ENCODE peak calls at places on chromosomes 7 and 10, in seven cellular contexts. One of them, this sample, is unnamed.

GRCh38 chr7:94576316-94576715 is 66.7 kb downstream of the CASD1 start:
- DNase-seq in ureter: no peak
- DNase-seq in activated CD4-positive, alpha-beta T cell treated with anti-CD3 and anti-CD28 coated beads for 24 hours: no peak
- DNase-seq in LNCaP clone FGC: no peak
- DNase-seq in NCI-H1105 treated with DMSO at 0.1 percent for 48 hours: no peak
- DNase-seq in activated naive CD8-positive, alpha-beta T cell treated with anti-CD3 and anti-CD28 coated beads, Interleukin-2, amount 50 U/mL, for 24 hours: no peak
- DNase-seq in CD8-positive, alpha-beta T cell: no peak
- DNase-seq in this sample: no peak

GRCh38 chr7:78124221-78124620 is 325.6 kb downstream of the PHTF2 start:
- DNase-seq in ureter: no peak
- DNase-seq in activated CD4-positive, alpha-beta T cell treated with anti-CD3 and anti-CD28 coated beads for 24 hours: no peak
- DNase-seq in LNCaP clone FGC: no peak
- DNase-seq in NCI-H1105 treated with DMSO at 0.1 percent for 48 hours: no peak
- DNase-seq in activated naive CD8-positive, alpha-beta T cell treated with anti-CD3 and anti-CD28 coated beads, Interleukin-2, amount 50 U/mL, for 24 hours: no peak
- DNase-seq in CD8-positive, alpha-beta T cell: no peak
- DNase-seq in this sample: no peak

GRCh38 chr7:4556868-4557620 is 125.1 kb upstream of the FOXK1 start:
- DNase-seq in ureter: no peak
- DNase-seq in activated CD4-positive, alpha-beta T cell treated with anti-CD3 and anti-CD28 coated beads for 24 hours: no peak
- DNase-seq in LNCaP clone FGC: no peak
- DNase-seq in NCI-H1105 treated with DMSO at 0.1 percent for 48 hours: no peak
- DNase-seq in activated naive CD8-positive, alpha-beta T cell treated with anti-CD3 and anti-CD28 coated beads, Interleukin-2, amount 50 U/mL, for 24 hours: no peak
- DNase-seq in CD8-positive, alpha-beta T cell: no peak
- DNase-seq in this sample: no peak

GRCh38 chr10:75978213-75978612 is 546.8 kb downstream of the LRMDA start:
- DNase-seq in ureter: no peak
- DNase-seq in activated CD4-positive, alpha-beta T cell treated with anti-CD3 and anti-CD28 coated beads for 24 hours: no peak
- DNase-seq in LNCaP clone FGC: no peak
- DNase-seq in NCI-H1105 treated with DMSO at 0.1 percent for 48 hours: no peak
- DNase-seq in activated naive CD8-positive, alpha-beta T cell treated with anti-CD3 and anti-CD28 coated beads, Interleukin-2, amount 50 U/mL, for 24 hours: no peak
- DNase-seq in CD8-positive, alpha-beta T cell: no peak
- DNase-seq in this sample: no peak

GRCh38 chr10:114520453-114520852 is 116.2 kb upstream of the AFAP1L2 start:
- DNase-seq in ureter: no peak
- DNase-seq in activated CD4-positive, alpha-beta T cell treated with anti-CD3 and anti-CD28 coated beads for 24 hours: no peak
- DNase-seq in LNCaP clone FGC: no peak
- DNase-seq in NCI-H1105 treated with DMSO at 0.1 percent for 48 hours: no peak
- DNase-seq in activated naive CD8-positive, alpha-beta T cell treated with anti-CD3 and anti-CD28 coated beads, Interleukin-2, amount 50 U/mL, for 24 hours: no peak
- DNase-seq in CD8-positive, alpha-beta T cell: no peak
- DNase-seq in this sample: peak; percentile 94

GRCh38 chr7:69787736-69788431 is 189.6 kb downstream of the AUTS2 start:
- DNase-seq in ureter: no peak
- DNase-seq in activated CD4-positive, alpha-beta T cell treated with anti-CD3 and anti-CD28 coated beads for 24 hours: no peak
- DNase-seq in LNCaP clone FGC: no peak
- DNase-seq in NCI-H1105 treated with DMSO at 0.1 percent for 48 hours: peak; percentile 93
- DNase-seq in activated naive CD8-positive, alpha-beta T cell treated with anti-CD3 and anti-CD28 coated beads, Interleukin-2, amount 50 U/mL, for 24 hours: no peak
- DNase-seq in CD8-positive, alpha-beta T cell: no peak
- DNase-seq in this sample: no peak

GRCh38 chr7:106681815-106682495 is 21.0 kb upstream of the CCDC71L start:
- DNase-seq in ureter: no peak
- DNase-seq in activated CD4-positive, alpha-beta T cell treated with anti-CD3 and anti-CD28 coated beads for 24 hours: no peak
- DNase-seq in LNCaP clone FGC: no peak
- DNase-seq in NCI-H1105 treated with DMSO at 0.1 percent for 48 hours: no peak
- DNase-seq in activated naive CD8-positive, alpha-beta T cell treated with anti-CD3 and anti-CD28 coated beads, Interleukin-2, amount 50 U/mL, for 24 hours: no peak
- DNase-seq in CD8-positive, alpha-beta T cell: no peak
- DNase-seq in this sample: peak; percentile 52

GRCh38 chr7:139674752-139675126 is 103.1 kb downstream of the HIPK2 start:
- DNase-seq in ureter: no peak
- DNase-seq in activated CD4-positive, alpha-beta T cell treated with anti-CD3 and anti-CD28 coated beads for 24 hours: no peak
- DNase-seq in LNCaP clone FGC: no peak
- DNase-seq in NCI-H1105 treated with DMSO at 0.1 percent for 48 hours: no peak
- DNase-seq in activated naive CD8-positive, alpha-beta T cell treated with anti-CD3 and anti-CD28 coated beads, Interleukin-2, amount 50 U/mL, for 24 hours: no peak
- DNase-seq in CD8-positive, alpha-beta T cell: no peak
- DNase-seq in this sample: no peak

GRCh38 chr10:62264126-62264525 is 4.5 kb downstream of the RTKN2 start:
- DNase-seq in ureter: no peak
- DNase-seq in activated CD4-positive, alpha-beta T cell treated with anti-CD3 and anti-CD28 coated beads for 24 hours: no peak
- DNase-seq in LNCaP clone FGC: no peak
- DNase-seq in NCI-H1105 treated with DMSO at 0.1 percent for 48 hours: no peak
- DNase-seq in activated naive CD8-positive, alpha-beta T cell treated with anti-CD3 and anti-CD28 coated beads, Interleukin-2, amount 50 U/mL, for 24 hours: no peak
- DNase-seq in CD8-positive, alpha-beta T cell: no peak
- DNase-seq in this sample: no peak

GRCh38 chr10:11874568-11875182 is 51.5 kb downstream of the PROSER2 start:
- DNase-seq in ureter: peak; percentile 76
- DNase-seq in activated CD4-positive, alpha-beta T cell treated with anti-CD3 and anti-CD28 coated beads for 24 hours: no peak
- DNase-seq in LNCaP clone FGC: peak; percentile 77
- DNase-seq in NCI-H1105 treated with DMSO at 0.1 percent for 48 hours: no peak
- DNase-seq in activated naive CD8-positive, alpha-beta T cell treated with anti-CD3 and anti-CD28 coated beads, Interleukin-2, amount 50 U/mL, for 24 hours: peak; percentile 66
- DNase-seq in CD8-positive, alpha-beta T cell: no peak
- DNase-seq in this sample: peak; percentile 77

GRCh38 chr10:93854985-93855384 is 38.8 kb upstream of the SLC35G1 start:
- DNase-seq in ureter: no peak
- DNase-seq in activated CD4-positive, alpha-beta T cell treated with anti-CD3 and anti-CD28 coated beads for 24 hours: no peak
- DNase-seq in LNCaP clone FGC: no peak
- DNase-seq in NCI-H1105 treated with DMSO at 0.1 percent for 48 hours: no peak
- DNase-seq in activated naive CD8-positive, alpha-beta T cell treated with anti-CD3 and anti-CD28 coated beads, Interleukin-2, amount 50 U/mL, for 24 hours: no peak
- DNase-seq in CD8-positive, alpha-beta T cell: no peak
- DNase-seq in this sample: no peak

GRCh38 chr7:157568785-157569584 is 232.2 kb downstream of the DNAJB6 start:
- DNase-seq in ureter: peak; percentile 58
- DNase-seq in activated CD4-positive, alpha-beta T cell treated with anti-CD3 and anti-CD28 coated beads for 24 hours: peak; percentile 12
- DNase-seq in LNCaP clone FGC: no peak
- DNase-seq in NCI-H1105 treated with DMSO at 0.1 percent for 48 hours: peak; percentile 87
- DNase-seq in activated naive CD8-positive, alpha-beta T cell treated with anti-CD3 and anti-CD28 coated beads, Interleukin-2, amount 50 U/mL, for 24 hours: peak; percentile 57
- DNase-seq in CD8-positive, alpha-beta T cell: peak; percentile 70
- DNase-seq in this sample: no peak

GRCh38 chr10:3165196-3165595 is 7.4 kb downstream of the PITRM1 start:
- DNase-seq in ureter: no peak
- DNase-seq in activated CD4-positive, alpha-beta T cell treated with anti-CD3 and anti-CD28 coated beads for 24 hours: no peak
- DNase-seq in LNCaP clone FGC: no peak
- DNase-seq in NCI-H1105 treated with DMSO at 0.1 percent for 48 hours: no peak
- DNase-seq in activated naive CD8-positive, alpha-beta T cell treated with anti-CD3 and anti-CD28 coated beads, Interleukin-2, amount 50 U/mL, for 24 hours: no peak
- DNase-seq in CD8-positive, alpha-beta T cell: no peak
- DNase-seq in this sample: no peak

GRCh38 chr7:96388620-96389383 is 66.9 kb upstream of the SLC25A13 start:
- DNase-seq in ureter: no peak
- DNase-seq in activated CD4-positive, alpha-beta T cell treated with anti-CD3 and anti-CD28 coated beads for 24 hours: no peak
- DNase-seq in LNCaP clone FGC: no peak
- DNase-seq in NCI-H1105 treated with DMSO at 0.1 percent for 48 hours: no peak
- DNase-seq in activated naive CD8-positive, alpha-beta T cell treated with anti-CD3 and anti-CD28 coated beads, Interleukin-2, amount 50 U/mL, for 24 hours: no peak
- DNase-seq in CD8-positive, alpha-beta T cell: no peak
- DNase-seq in this sample: peak; percentile 30

GRCh38 chr10:123994417-123995081 is 98.8 kb downstream of the CHST15 start:
- DNase-seq in ureter: peak; percentile 90
- DNase-seq in activated CD4-positive, alpha-beta T cell treated with anti-CD3 and anti-CD28 coated beads for 24 hours: peak; percentile 74
- DNase-seq in LNCaP clone FGC: peak; percentile 15
- DNase-seq in NCI-H1105 treated with DMSO at 0.1 percent for 48 hours: peak; percentile 35
- DNase-seq in activated naive CD8-positive, alpha-beta T cell treated with anti-CD3 and anti-CD28 coated beads, Interleukin-2, amount 50 U/mL, for 24 hours: peak; percentile 84
- DNase-seq in CD8-positive, alpha-beta T cell: peak; percentile 91
- DNase-seq in this sample: peak; percentile 96

GRCh38 chr10:110042181-110042580 is 34.4 kb downstream of the ADD3 start:
- DNase-seq in ureter: no peak
- DNase-seq in activated CD4-positive, alpha-beta T cell treated with anti-CD3 and anti-CD28 coated beads for 24 hours: no peak
- DNase-seq in LNCaP clone FGC: no peak
- DNase-seq in NCI-H1105 treated with DMSO at 0.1 percent for 48 hours: no peak
- DNase-seq in activated naive CD8-positive, alpha-beta T cell treated with anti-CD3 and anti-CD28 coated beads, Interleukin-2, amount 50 U/mL, for 24 hours: no peak
- DNase-seq in CD8-positive, alpha-beta T cell: no peak
- DNase-seq in this sample: no peak

GRCh38 chr10:47179291-47179647 is 120.7 kb upstream of the GDF10 start:
- DNase-seq in ureter: no peak
- DNase-seq in activated CD4-positive, alpha-beta T cell treated with anti-CD3 and anti-CD28 coated beads for 24 hours: no peak
- DNase-seq in LNCaP clone FGC: no peak
- DNase-seq in NCI-H1105 treated with DMSO at 0.1 percent for 48 hours: no peak
- DNase-seq in activated naive CD8-positive, alpha-beta T cell treated with anti-CD3 and anti-CD28 coated beads, Interleukin-2, amount 50 U/mL, for 24 hours: no peak
- DNase-seq in CD8-positive, alpha-beta T cell: no peak
- DNase-seq in this sample: no peak

GRCh38 chr7:27129729-27130539 is 623 bp downstream of the HOXA4 start:
- DNase-seq in ureter: peak; percentile 55
- DNase-seq in activated CD4-positive, alpha-beta T cell treated with anti-CD3 and anti-CD28 coated beads for 24 hours: no peak
- DNase-seq in LNCaP clone FGC: no peak
- DNase-seq in NCI-H1105 treated with DMSO at 0.1 percent for 48 hours: no peak
- DNase-seq in activated naive CD8-positive, alpha-beta T cell treated with anti-CD3 and anti-CD28 coated beads, Interleukin-2, amount 50 U/mL, for 24 hours: no peak
- DNase-seq in CD8-positive, alpha-beta T cell: peak; percentile 57
- DNase-seq in this sample: no peak

GRCh38 chr10:78577673-78578072 is 491.1 kb upstream of the ZMIZ1 start:
- DNase-seq in ureter: no peak
- DNase-seq in activated CD4-positive, alpha-beta T cell treated with anti-CD3 and anti-CD28 coated beads for 24 hours: no peak
- DNase-seq in LNCaP clone FGC: no peak
- DNase-seq in NCI-H1105 treated with DMSO at 0.1 percent for 48 hours: no peak
- DNase-seq in activated naive CD8-positive, alpha-beta T cell treated with anti-CD3 and anti-CD28 coated beads, Interleukin-2, amount 50 U/mL, for 24 hours: no peak
- DNase-seq in CD8-positive, alpha-beta T cell: no peak
- DNase-seq in this sample: no peak

GRCh38 chr7:31464601-31465000 is 49.3 kb upstream of the ITPRID1 start:
- DNase-seq in ureter: no peak
- DNase-seq in activated CD4-positive, alpha-beta T cell treated with anti-CD3 and anti-CD28 coated beads for 24 hours: no peak
- DNase-seq in LNCaP clone FGC: no peak
- DNase-seq in NCI-H1105 treated with DMSO at 0.1 percent for 48 hours: no peak
- DNase-seq in activated naive CD8-positive, alpha-beta T cell treated with anti-CD3 and anti-CD28 coated beads, Interleukin-2, amount 50 U/mL, for 24 hours: no peak
- DNase-seq in CD8-positive, alpha-beta T cell: no peak
- DNase-seq in this sample: peak; percentile 63

GRCh38 chr10:112721080-112721698 is 228.9 kb upstream of the TCF7L2 start:
- DNase-seq in ureter: no peak
- DNase-seq in activated CD4-positive, alpha-beta T cell treated with anti-CD3 and anti-CD28 coated beads for 24 hours: no peak
- DNase-seq in LNCaP clone FGC: no peak
- DNase-seq in NCI-H1105 treated with DMSO at 0.1 percent for 48 hours: no peak
- DNase-seq in activated naive CD8-positive, alpha-beta T cell treated with anti-CD3 and anti-CD28 coated beads, Interleukin-2, amount 50 U/mL, for 24 hours: no peak
- DNase-seq in CD8-positive, alpha-beta T cell: no peak
- DNase-seq in this sample: peak; percentile 53

GRCh38 chr10:54559498-54559897 is 241.5 kb downstream of the PCDH15 start:
- DNase-seq in ureter: no peak
- DNase-seq in activated CD4-positive, alpha-beta T cell treated with anti-CD3 and anti-CD28 coated beads for 24 hours: no peak
- DNase-seq in LNCaP clone FGC: no peak
- DNase-seq in NCI-H1105 treated with DMSO at 0.1 percent for 48 hours: no peak
- DNase-seq in activated naive CD8-positive, alpha-beta T cell treated with anti-CD3 and anti-CD28 coated beads, Interleukin-2, amount 50 U/mL, for 24 hours: no peak
- DNase-seq in CD8-positive, alpha-beta T cell: no peak
- DNase-seq in this sample: no peak

GRCh38 chr10:7551891-7552731 is 114.7 kb downstream of the ITIH5 start:
- DNase-seq in ureter: no peak
- DNase-seq in activated CD4-positive, alpha-beta T cell treated with anti-CD3 and anti-CD28 coated beads for 24 hours: no peak
- DNase-seq in LNCaP clone FGC: no peak
- DNase-seq in NCI-H1105 treated with DMSO at 0.1 percent for 48 hours: no peak
- DNase-seq in activated naive CD8-positive, alpha-beta T cell treated with anti-CD3 and anti-CD28 coated beads, Interleukin-2, amount 50 U/mL, for 24 hours: no peak
- DNase-seq in CD8-positive, alpha-beta T cell: no peak
- DNase-seq in this sample: no peak

GRCh38 chr7:142689439-142690168 is 59.7 kb upstream of the PRSS1 start:
- DNase-seq in ureter: no peak
- DNase-seq in activated CD4-positive, alpha-beta T cell treated with anti-CD3 and anti-CD28 coated beads for 24 hours: no peak
- DNase-seq in LNCaP clone FGC: no peak
- DNase-seq in NCI-H1105 treated with DMSO at 0.1 percent for 48 hours: peak; percentile 88
- DNase-seq in activated naive CD8-positive, alpha-beta T cell treated with anti-CD3 and anti-CD28 coated beads, Interleukin-2, amount 50 U/mL, for 24 hours: no peak
- DNase-seq in CD8-positive, alpha-beta T cell: no peak
- DNase-seq in this sample: no peak

GRCh38 chr10:6279540-6280267 is 77.0 kb downstream of the PFKFB3 start:
- DNase-seq in ureter: no peak
- DNase-seq in activated CD4-positive, alpha-beta T cell treated with anti-CD3 and anti-CD28 coated beads for 24 hours: no peak
- DNase-seq in LNCaP clone FGC: no peak
- DNase-seq in NCI-H1105 treated with DMSO at 0.1 percent for 48 hours: no peak
- DNase-seq in activated naive CD8-positive, alpha-beta T cell treated with anti-CD3 and anti-CD28 coated beads, Interleukin-2, amount 50 U/mL, for 24 hours: no peak
- DNase-seq in CD8-positive, alpha-beta T cell: peak; percentile 27
- DNase-seq in this sample: no peak

GRCh38 chr7:46478046-46478445 is 557.0 kb upstream of the IGFBP3 start:
- DNase-seq in ureter: no peak
- DNase-seq in activated CD4-positive, alpha-beta T cell treated with anti-CD3 and anti-CD28 coated beads for 24 hours: no peak
- DNase-seq in LNCaP clone FGC: no peak
- DNase-seq in NCI-H1105 treated with DMSO at 0.1 percent for 48 hours: no peak
- DNase-seq in activated naive CD8-positive, alpha-beta T cell treated with anti-CD3 and anti-CD28 coated beads, Interleukin-2, amount 50 U/mL, for 24 hours: no peak
- DNase-seq in CD8-positive, alpha-beta T cell: no peak
- DNase-seq in this sample: no peak

GRCh38 chr7:114073711-114074110 is 154.9 kb upstream of the PPP1R3A start:
- DNase-seq in ureter: no peak
- DNase-seq in activated CD4-positive, alpha-beta T cell treated with anti-CD3 and anti-CD28 coated beads for 24 hours: no peak
- DNase-seq in LNCaP clone FGC: no peak
- DNase-seq in NCI-H1105 treated with DMSO at 0.1 percent for 48 hours: no peak
- DNase-seq in activated naive CD8-positive, alpha-beta T cell treated with anti-CD3 and anti-CD28 coated beads, Interleukin-2, amount 50 U/mL, for 24 hours: no peak
- DNase-seq in CD8-positive, alpha-beta T cell: no peak
- DNase-seq in this sample: no peak

GRCh38 chr10:111972109-111972508 is 211.5 kb downstream of the GPAM start:
- DNase-seq in ureter: no peak
- DNase-seq in activated CD4-positive, alpha-beta T cell treated with anti-CD3 and anti-CD28 coated beads for 24 hours: no peak
- DNase-seq in LNCaP clone FGC: peak; percentile 65
- DNase-seq in NCI-H1105 treated with DMSO at 0.1 percent for 48 hours: no peak
- DNase-seq in activated naive CD8-positive, alpha-beta T cell treated with anti-CD3 and anti-CD28 coated beads, Interleukin-2, amount 50 U/mL, for 24 hours: no peak
- DNase-seq in CD8-positive, alpha-beta T cell: no peak
- DNase-seq in this sample: no peak

GRCh38 chr7:2003451-2003930 is 229.3 kb downstream of the MAD1L1 start:
- DNase-seq in ureter: no peak
- DNase-seq in activated CD4-positive, alpha-beta T cell treated with anti-CD3 and anti-CD28 coated beads for 24 hours: no peak
- DNase-seq in LNCaP clone FGC: no peak
- DNase-seq in NCI-H1105 treated with DMSO at 0.1 percent for 48 hours: no peak
- DNase-seq in activated naive CD8-positive, alpha-beta T cell treated with anti-CD3 and anti-CD28 coated beads, Interleukin-2, amount 50 U/mL, for 24 hours: no peak
- DNase-seq in CD8-positive, alpha-beta T cell: no peak
- DNase-seq in this sample: no peak

GRCh38 chr7:31027161-31027965 is 24.7 kb upstream of the ADCYAP1R1 start:
- DNase-seq in ureter: no peak
- DNase-seq in activated CD4-positive, alpha-beta T cell treated with anti-CD3 and anti-CD28 coated beads for 24 hours: no peak
- DNase-seq in LNCaP clone FGC: no peak
- DNase-seq in NCI-H1105 treated with DMSO at 0.1 percent for 48 hours: no peak
- DNase-seq in activated naive CD8-positive, alpha-beta T cell treated with anti-CD3 and anti-CD28 coated beads, Interleukin-2, amount 50 U/mL, for 24 hours: peak; percentile 7
- DNase-seq in CD8-positive, alpha-beta T cell: no peak
- DNase-seq in this sample: no peak

GRCh38 chr10:124949543-124949942 is 7.6 kb downstream of the ZRANB1 start:
- DNase-seq in ureter: no peak
- DNase-seq in activated CD4-positive, alpha-beta T cell treated with anti-CD3 and anti-CD28 coated beads for 24 hours: no peak
- DNase-seq in LNCaP clone FGC: no peak
- DNase-seq in NCI-H1105 treated with DMSO at 0.1 percent for 48 hours: no peak
- DNase-seq in activated naive CD8-positive, alpha-beta T cell treated with anti-CD3 and anti-CD28 coated beads, Interleukin-2, amount 50 U/mL, for 24 hours: no peak
- DNase-seq in CD8-positive, alpha-beta T cell: no peak
- DNase-seq in this sample: no peak

GRCh38 chr10:7610651-7611389 is 55.9 kb downstream of the ITIH5 start:
- DNase-seq in ureter: no peak
- DNase-seq in activated CD4-positive, alpha-beta T cell treated with anti-CD3 and anti-CD28 coated beads for 24 hours: no peak
- DNase-seq in LNCaP clone FGC: no peak
- DNase-seq in NCI-H1105 treated with DMSO at 0.1 percent for 48 hours: no peak
- DNase-seq in activated naive CD8-positive, alpha-beta T cell treated with anti-CD3 and anti-CD28 coated beads, Interleukin-2, amount 50 U/mL, for 24 hours: no peak
- DNase-seq in CD8-positive, alpha-beta T cell: no peak
- DNase-seq in this sample: no peak

GRCh38 chr7:14698239-14698638 is 204.3 kb downstream of the DGKB start:
- DNase-seq in ureter: no peak
- DNase-seq in activated CD4-positive, alpha-beta T cell treated with anti-CD3 and anti-CD28 coated beads for 24 hours: no peak
- DNase-seq in LNCaP clone FGC: no peak
- DNase-seq in NCI-H1105 treated with DMSO at 0.1 percent for 48 hours: no peak
- DNase-seq in activated naive CD8-positive, alpha-beta T cell treated with anti-CD3 and anti-CD28 coated beads, Interleukin-2, amount 50 U/mL, for 24 hours: no peak
- DNase-seq in CD8-positive, alpha-beta T cell: no peak
- DNase-seq in this sample: no peak

This sample was measured in RWPE1.